ENCODE peak calls at places on chromosomes 1 and 21, in five cellular contexts. F is astrocyte of the spinal cord, T is brain microvascular endothelial cell, M is cardiac fibroblast, P is omental fat pad. Y is an unnamed sample.

GRCh38 chr1:29390491-29391361 is 154.4 kb downstream of the PTPRU start:
- DNase-seq in F (no peak), T (no peak), M (no peak), P (no peak), Y (no peak)

GRCh38 chr1:204350857-204351573 is 8.7 kb downstream of the PLEKHA6 start:
- DNase-seq in F (peak), T (peak), M (peak), P (no peak), Y (peak)

GRCh38 chr1:18049228-18049627 is 58.4 kb upstream of the IGSF21 start:
- DNase-seq in F (no peak), T (no peak), M (no peak), P (no peak), Y (no peak)

GRCh38 chr1:207828485-207829158 is 76.8 kb downstream of the CD46 start:
- DNase-seq in F (peak), T (peak), M (peak), P (no peak), Y (peak)

GRCh38 chr1:224340711-224341384 is 10.9 kb upstream of the NVL start:
- DNase-seq in F (no peak), T (no peak), M (peak), P (no peak), Y (no peak)

GRCh38 chr1:150596976-150597375 is 17.6 kb upstream of the MCL1 start:
- DNase-seq in F (no peak), T (no peak), M (no peak), P (no peak), Y (no peak)

GRCh38 chr1:233759665-233760064 is 144.8 kb upstream of the SLC35F3 start:
- DNase-seq in F (no peak), T (no peak), M (no peak), P (no peak), Y (no peak)

GRCh38 chr1:117567435-117567834 is 38.4 kb upstream of the TENT5C start:
- DNase-seq in F (no peak), T (no peak), M (no peak), P (no peak), Y (no peak)

GRCh38 chr1:36323636-36324321 is at the start of gene EVA1B:
- DNase-seq in F (peak), T (peak), M (peak), P (no peak), Y (peak)

GRCh38 chr1:32818804-32819541 is 1.5 kb downstream of the S100PBP start:
- DNase-seq in F (no peak), T (no peak), M (no peak), P (no peak), Y (no peak)

GRCh38 chr1:229089586-229090208 is 181.2 kb upstream of the RAB4A start:
- DNase-seq in F (no peak), T (no peak), M (no peak), P (no peak), Y (no peak)

GRCh38 chr1:112735752-112736151 is 20.6 kb upstream of the PPM1J start:
- DNase-seq in F (peak), T (peak), M (peak), P (no peak), Y (no peak)

GRCh38 chr1:103109291-103109920 is 1.1 kb upstream of the COL11A1 start:
- DNase-seq in F (no peak), T (no peak), M (no peak), P (no peak), Y (no peak)

GRCh38 chr1:208161005-208161404 is 83.2 kb downstream of the PLXNA2 start:
- DNase-seq in F (no peak), T (no peak), M (no peak), P (no peak), Y (no peak)

GRCh38 chr1:24283326-24284155 is 35.6 kb upstream of the GRHL3 start:
- DNase-seq in F (peak), T (peak), M (peak), P (no peak), Y (peak)

GRCh38 chr1:229230136-229230892 is 40.6 kb upstream of the RAB4A start:
- DNase-seq in F (peak), T (no peak), M (no peak), P (no peak), Y (no peak)

GRCh38 chr21:27561116-27561515 is 594.2 kb upstream of the ADAMTS5 start:
- DNase-seq in F (no peak), T (no peak), M (no peak), P (no peak), Y (peak)

GRCh38 chr1:164137273-164137947 is 421.6 kb upstream of the PBX1 start:
- DNase-seq in F (no peak), T (no peak), M (no peak), P (no peak), Y (no peak)

GRCh38 chr1:107326823-107327445 is 186.1 kb downstream of the NTNG1 start:
- DNase-seq in F (no peak), T (no peak), M (no peak), P (no peak), Y (no peak)

GRCh38 chr1:109667452-109668122 is at the start of gene GSTM2:
- DNase-seq in F (peak), T (peak), M (peak), P (peak), Y (peak)

GRCh38 chr1:200302192-200302892 is 107.5 kb downstream of the ZNF281 start:
- DNase-seq in F (peak), T (peak), M (peak), P (no peak), Y (no peak)

GRCh38 chr1:85616736-85617135 is 36.2 kb downstream of the CCN1 start:
- DNase-seq in F (no peak), T (no peak), M (no peak), P (no peak), Y (no peak)

GRCh38 chr1:178713270-178713669 is 11.8 kb upstream of the RALGPS2 start:
- DNase-seq in F (no peak), T (no peak), M (no peak), P (no peak), Y (no peak)

GRCh38 chr21:44285547-44285992 is at the start of gene AIRE:
- DNase-seq in F (no peak), T (peak), M (no peak), P (no peak), Y (no peak)

GRCh38 chr21:35226960-35227741 is 178.0 kb upstream of the RUNX1 start:
- DNase-seq in F (no peak), T (no peak), M (no peak), P (no peak), Y (no peak)

GRCh38 chr1:204990059-204990664 is 52.9 kb upstream of the CNTN2 start:
- DNase-seq in F (peak), T (peak), M (no peak), P (no peak), Y (no peak)

GRCh38 chr1:232902766-232903357 is 47.5 kb upstream of the NTPCR start:
- DNase-seq in F (no peak), T (no peak), M (no peak), P (no peak), Y (no peak)

GRCh38 chr1:154773551-154773950 is 96.5 kb downstream of the KCNN3 start:
- DNase-seq in F (no peak), T (no peak), M (no peak), P (no peak), Y (no peak)

GRCh38 chr1:174204697-174205308 is 45.5 kb downstream of the RABGAP1L start:
- DNase-seq in F (no peak), T (no peak), M (no peak), P (no peak), Y (no peak)

GRCh38 chr1:15684468-15685283 is 556 bp downstream of the PLEKHM2 start:
- DNase-seq in F (no peak), T (no peak), M (no peak), P (no peak), Y (no peak)

GRCh38 chr1:94017155-94017829 is 103.7 kb downstream of the ABCA4 start:
- DNase-seq in F (no peak), T (no peak), M (no peak), P (no peak), Y (no peak)

GRCh38 chr1:213931804-213932203 is 56.0 kb upstream of the PROX1 start:
- DNase-seq in F (no peak), T (no peak), M (no peak), P (no peak), Y (no peak)

GRCh38 chr21:45156459-45156858 is 82.1 kb downstream of the ADARB1 start:
- DNase-seq in F (no peak), T (no peak), M (no peak), P (no peak), Y (no peak)

GRCh38 chr1:227869851-227870305 is 54.4 kb downstream of the PRSS38 start:
- DNase-seq in F (no peak), T (no peak), M (no peak), P (no peak), Y (peak)

GRCh38 chr1:53069265-53069662 is 7.3 kb downstream of the PODN start:
- DNase-seq in F (no peak), T (no peak), M (no peak), P (no peak), Y (no peak)

GRCh38 chr1:225437710-225438437 is 10.0 kb upstream of the LBR start:
- DNase-seq in F (peak), T (no peak), M (peak), P (no peak), Y (no peak)

DNA sequence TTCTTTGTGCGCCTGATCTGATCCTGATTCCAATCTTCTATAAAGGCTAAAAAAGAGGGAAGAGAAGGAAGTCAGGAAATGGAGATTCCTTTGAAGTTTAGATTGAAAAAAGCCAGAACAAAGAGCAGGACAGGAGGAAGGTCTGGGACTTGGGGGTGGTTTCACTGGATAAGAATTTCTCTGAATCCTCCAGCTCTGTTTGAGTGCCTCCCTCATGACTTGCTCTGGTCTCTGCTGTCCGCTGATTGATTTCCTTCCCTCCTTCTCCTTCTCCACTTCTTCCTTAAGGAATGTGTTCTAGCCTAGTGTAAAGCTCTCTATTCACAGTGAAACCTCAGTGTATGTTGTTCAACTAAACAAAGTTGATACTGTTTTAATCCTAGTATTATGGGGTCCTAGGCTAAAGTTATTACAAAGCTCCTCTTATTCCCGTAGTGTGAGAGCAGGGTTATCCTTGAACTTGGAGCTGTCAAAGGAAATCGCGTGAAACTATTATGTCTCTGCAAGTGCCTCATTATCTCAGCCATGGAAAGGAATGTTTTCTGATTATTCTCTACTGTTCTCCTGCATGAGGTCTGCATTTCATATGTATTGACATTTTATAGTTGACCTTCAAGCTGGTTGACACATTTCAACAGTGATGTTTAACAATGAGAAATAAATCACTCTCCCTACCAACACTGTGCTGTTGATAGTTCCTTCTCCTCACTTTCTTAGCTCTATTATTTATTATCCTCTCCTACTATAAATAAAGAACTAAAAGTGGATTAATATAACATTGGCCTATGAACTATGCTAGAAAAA is 82.8 kb upstream of the KCTD3 start:
- DNase-seq in F (no peak), T (no peak), M (no peak), P (no peak), Y (no peak)
- TF ChIP-seq CTCF in F (no peak), T (no peak), M (no peak), P (no peak), Y (no peak)

DNA sequence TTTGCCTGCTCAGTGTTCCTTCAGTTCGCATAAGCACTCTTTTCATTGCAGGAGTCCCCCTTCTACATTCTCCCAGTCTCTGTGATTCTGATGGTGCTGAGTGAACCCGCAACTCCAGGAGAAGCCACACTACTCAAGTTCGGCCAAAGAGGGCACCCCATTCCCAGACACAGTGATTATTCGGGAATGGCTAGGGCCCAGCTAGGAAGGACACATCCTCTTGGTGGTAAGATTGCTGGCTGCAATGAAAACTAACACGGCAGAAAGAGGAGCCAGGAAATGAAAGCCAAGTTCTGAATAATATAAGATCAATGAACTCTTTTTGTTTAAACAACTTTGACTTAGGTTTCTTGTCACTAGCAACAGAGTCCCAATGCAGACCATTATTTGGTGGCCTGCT is 14.9 kb downstream of the CREG1 start:
- DNase-seq in F (no peak), T (no peak), M (no peak), P (no peak), Y (no peak)
- TF ChIP-seq CTCF in F (no peak), T (peak), M (no peak), P (no peak), Y (no peak)

GRCh38 chr1:180182721-180183311 is 28.1 kb downstream of the QSOX1 start:
- DNase-seq in F (no peak), T (no peak), M (no peak), P (no peak), Y (no peak)

GRCh38 chr1:180179162-180179957 is 24.7 kb downstream of the QSOX1 start:
- DNase-seq in F (no peak), T (no peak), M (no peak), P (no peak), Y (no peak)

GRCh38 chr1:180181996-180182675 is 27.5 kb downstream of the QSOX1 start:
- DNase-seq in F (no peak), T (no peak), M (no peak), P (no peak), Y (no peak)

GRCh38 chr1:180183426-180183825 is 28.8 kb downstream of the QSOX1 start:
- DNase-seq in F (no peak), T (no peak), M (no peak), P (no peak), Y (no peak)

GRCh38 chr1:180181048-180181447 is 26.4 kb downstream of the QSOX1 start:
- DNase-seq in F (peak), T (peak), M (peak), P (no peak), Y (no peak)
- TF ChIP-seq CTCF in F (peak), T (peak), M (peak), P (no peak), Y (peak)

GRCh38 chr1:26831546-26832248 is 5.2 kb downstream of the ZDHHC18 start:
- DNase-seq in F (no peak), T (no peak), M (peak), P (no peak), Y (no peak)

GRCh38 chr1:26829214-26829911 is 2.9 kb downstream of the ZDHHC18 start:
- DNase-seq in F (no peak), T (no peak), M (no peak), P (no peak), Y (no peak)

GRCh38 chr1:26832249-26832960 is 5.9 kb downstream of the ZDHHC18 start:
- DNase-seq in F (no peak), T (no peak), M (no peak), P (no peak), Y (no peak)

GRCh38 chr1:26831059-26831458 is 4.6 kb downstream of the ZDHHC18 start:
- DNase-seq in F (no peak), T (no peak), M (no peak), P (no peak), Y (no peak)

GRCh38 chr1:26833432-26834405 is 7.2 kb downstream of the ZDHHC18 start:
- DNase-seq in F (no peak), T (no peak), M (no peak), P (no peak), Y (no peak)
- TF ChIP-seq CTCF in F (no peak), T (no peak), M (no peak), P (no peak), Y (no peak)

GRCh38 chr1:64886877-64887276 is 79.5 kb downstream of the JAK1 start:
- DNase-seq in F (no peak), T (no peak), M (no peak), P (no peak), Y (no peak)

GRCh38 chr1:64885648-64886047 is 80.7 kb downstream of the JAK1 start:
- DNase-seq in F (no peak), T (no peak), M (no peak), P (no peak), Y (no peak)

GRCh38 chr1:64881281-64881680 is 85.1 kb downstream of the JAK1 start:
- DNase-seq in F (peak), T (peak), M (peak), P (no peak), Y (no peak)

GRCh38 chr1:64882574-64883255 is 83.6 kb downstream of the JAK1 start:
- DNase-seq in F (no peak), T (no peak), M (no peak), P (no peak), Y (no peak)

GRCh38 chr1:64884261-64885040 is 81.9 kb downstream of the JAK1 start:
- DNase-seq in F (peak), T (peak), M (peak), P (no peak), Y (no peak)
- TF ChIP-seq CTCF in F (no peak), T (peak), M (no peak), P (no peak), Y (no peak)

GRCh38 chr1:2537785-2538115 is 7.7 kb upstream of the HES5 start:
- DNase-seq in F (no peak), T (no peak), M (no peak), P (no peak), Y (no peak)

GRCh38 chr1:2538872-2539271 is 8.8 kb upstream of the HES5 start:
- DNase-seq in F (no peak), T (no peak), M (no peak), P (no peak), Y (no peak)

GRCh38 chr1:2540816-2541492 is 10.9 kb upstream of the HES5 start:
- DNase-seq in F (no peak), T (no peak), M (no peak), P (no peak), Y (no peak)

GRCh38 chr1:2538376-2538775 is 8.3 kb upstream of the HES5 start:
- DNase-seq in F (no peak), T (no peak), M (no peak), P (no peak), Y (no peak)

GRCh38 chr1:2539312-2539907 is 9.3 kb upstream of the HES5 start:
- DNase-seq in F (no peak), T (no peak), M (no peak), P (no peak), Y (no peak)
- TF ChIP-seq CTCF in F (peak), T (peak), M (peak), P (no peak), Y (peak)

GRCh38 chr1:158969855-158970254 is 38.5 kb downstream of the PYHIN1 start:
- DNase-seq in F (no peak), T (no peak), M (no peak), P (no peak), Y (no peak)

GRCh38 chr1:158978730-158979129 is 31.0 kb upstream of the IFI16 start:
- DNase-seq in F (no peak), T (no peak), M (no peak), P (no peak), Y (no peak)

GRCh38 chr1:158969166-158969565 is 37.8 kb downstream of the PYHIN1 start:
- DNase-seq in F (no peak), T (no peak), M (no peak), P (no peak), Y (no peak)

GRCh38 chr1:158972841-158973240 is 36.9 kb upstream of the IFI16 start:
- DNase-seq in F (no peak), T (no peak), M (peak), P (no peak), Y (no peak)
- TF ChIP-seq CTCF in F (no peak), T (peak), M (no peak), P (no peak), Y (no peak)

DNA sequence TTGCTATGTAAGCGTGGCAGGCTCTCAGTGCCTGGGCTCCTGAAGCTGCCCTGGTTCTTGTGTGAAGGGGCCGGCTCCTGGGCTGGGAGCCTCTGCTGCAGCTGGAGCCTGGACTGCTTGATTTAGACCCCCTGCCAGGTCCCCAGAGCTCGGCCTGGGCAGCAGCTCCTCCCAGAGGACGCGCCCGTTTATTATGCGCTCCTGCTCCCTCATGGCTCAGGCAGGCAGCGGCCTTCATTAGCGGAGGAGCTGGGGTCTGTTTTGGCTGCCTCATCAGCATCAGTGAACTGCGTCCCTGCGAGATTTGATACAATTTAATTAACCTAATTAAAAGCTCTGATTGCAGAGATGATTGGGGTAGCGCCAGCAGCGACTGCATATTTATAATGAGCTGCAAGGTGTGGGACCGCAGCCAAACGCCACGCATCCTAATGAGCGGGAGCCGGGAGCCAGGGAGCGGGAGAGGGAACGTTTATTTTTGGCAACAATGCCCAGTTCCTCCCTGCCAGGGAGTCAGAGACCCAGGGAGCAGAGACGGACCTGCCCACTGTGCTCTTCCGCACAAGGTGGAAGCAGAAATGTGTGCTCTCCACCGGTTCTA is 16.6 kb downstream of the UTP11 start:
- DNase-seq in F (peak), T (no peak), M (peak), P (no peak), Y (no peak)
- TF ChIP-seq CTCF in F (peak), T (peak), M (no peak), P (no peak), Y (no peak)

DNA sequence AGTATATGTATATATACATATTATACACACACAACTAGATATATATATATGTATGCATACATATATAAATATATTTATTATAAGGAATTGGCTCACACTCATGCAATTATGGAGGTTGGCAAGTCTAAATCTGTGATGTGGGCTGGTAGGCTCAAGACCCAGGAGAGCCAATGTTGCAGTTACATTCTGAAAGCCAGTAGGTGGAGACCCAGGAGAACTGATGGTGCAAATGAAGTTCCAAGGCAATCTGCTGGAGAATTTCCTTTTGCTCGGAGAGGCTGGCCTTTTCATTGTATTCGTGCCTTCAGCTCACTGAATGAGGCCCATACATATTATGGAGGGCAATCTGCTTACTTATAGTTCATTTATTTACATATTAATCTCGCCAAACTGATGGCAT is 9.4 kb downstream of the IVL start:
- DNase-seq in F (no peak), T (no peak), M (no peak), P (no peak), Y (no peak)
- TF ChIP-seq CTCF in F (peak), T (no peak), M (no peak), P (no peak), Y (no peak)

Y was measured in AG09319.